ENCODE peak calls at places on chromosome 9, in five cellular contexts. Q is hepatocyte; H is NCI-H1092; Y is stimulated activated CD8-positive, alpha-beta memory T cell treated with anti-CD3 and anti-CD28 coated beads, Interleukin-15, amount 100 ng/mL, for 1 hour; R is left lobe of liver. G is an unnamed sample.

GRCh38 chr9:129889461-129889935 is 54.2 kb downstream of the USP20 start:
- DNase-seq in Q (no peak), H (no peak), Y (no peak), R (no peak), G (peak)

GRCh38 chr9:94818196-94818541 is 91.7 kb downstream of the AOPEP start:
- DNase-seq in Q (no peak), H (no peak), Y (no peak), R (no peak), G (no peak)

GRCh38 chr9:109452761-109453160 is 45.3 kb downstream of the PTPN3 start:
- DNase-seq in Q (no peak), H (no peak), Y (no peak), R (no peak), G (no peak)

GRCh38 chr9:5043381-5043780 is 58.3 kb downstream of the JAK2 start:
- DNase-seq in Q (no peak), H (no peak), Y (no peak), R (no peak), G (no peak)

GRCh38 chr9:17349816-17350215 is 215.0 kb downstream of the CNTLN start:
- DNase-seq in Q (no peak), H (no peak), Y (no peak), R (no peak), G (no peak)

GRCh38 chr9:68513385-68513784 is 27.3 kb downstream of the TMEM252 start:
- DNase-seq in Q (no peak), H (no peak), Y (no peak), R (no peak), G (no peak)

GRCh38 chr9:108151161-108151586 is 661.6 kb upstream of the KLF4 start:
- DNase-seq in Q (no peak), H (no peak), Y (no peak), R (no peak), G (no peak)

GRCh38 chr9:95769909-95770433 is 105.5 kb upstream of the ERCC6L2 start:
- DNase-seq in Q (no peak), H (no peak), Y (no peak), R (no peak), G (no peak)

GRCh38 chr9:68562456-68562855 is 21.8 kb upstream of the TMEM252 start:
- DNase-seq in Q (no peak), H (no peak), Y (no peak), R (no peak), G (peak)

GRCh38 chr9:73118898-73119554 is 32.6 kb upstream of the ANXA1 start:
- DNase-seq in Q (no peak), H (no peak), Y (no peak), R (no peak), G (no peak)

GRCh38 chr9:98522487-98522886 is 186.2 kb downstream of the GABBR2 start:
- DNase-seq in Q (no peak), H (no peak), Y (no peak), R (no peak), G (no peak)

GRCh38 chr9:110638381-110638954 is 30.1 kb upstream of the MUSK start:
- DNase-seq in Q (no peak), H (peak), Y (no peak), R (no peak), G (no peak)

GRCh38 chr9:78967557-78968212 is 604.1 kb upstream of the TLE4 start:
- DNase-seq in Q (no peak), H (no peak), Y (no peak), R (no peak), G (no peak)

GRCh38 chr9:135887021-135887507 is 20.3 kb downstream of the CAMSAP1 start:
- DNase-seq in Q (no peak), H (no peak), Y (no peak), R (no peak), G (no peak)

GRCh38 chr9:116506685-116507084 is 180.4 kb upstream of the TRIM32 start:
- DNase-seq in Q (no peak), H (no peak), Y (no peak), R (no peak), G (no peak)